ENCODE peak calls at places on chromosome 19, in six cellular contexts. L is breast epithelium, I is cardiac muscle cell, M is thoracic aorta, B is GM23338, O is cardiac fibroblast. N is an unnamed sample.

GRCh38 chr19:7917292-7918061 is 2.7 kb upstream of the SNAPC2 start:
- DNase-seq in L (no peak), I (peak), M (no peak), B (peak), O (peak), N (no peak)

GRCh38 chr19:35882074-35882832 is 13.9 kb downstream of the APLP1 start:
- DNase-seq in L (no peak), I (peak), M (no peak), B (peak), O (peak), N (no peak)

GRCh38 chr19:57103573-57104277 is 16.1 kb upstream of the USP29 start:
- DNase-seq in L (peak), I (peak), M (peak), B (peak), O (peak), N (peak)

GRCh38 chr19:46211201-46211881 is 18.2 kb upstream of the IGFL1 start:
- DNase-seq in L (peak), I (peak), M (no peak), B (peak), O (no peak), N (no peak)

GRCh38 chr19:44303976-44304568 is 753 bp downstream of the ZNF235 start:
- DNase-seq in L (no peak), I (no peak), M (no peak), B (peak), O (no peak), N (no peak)

GRCh38 chr19:6501740-6502648 is at the start of gene TUBB4A:
- DNase-seq in L (no peak), I (no peak), M (no peak), B (peak), O (no peak), N (no peak)

GRCh38 chr19:32318884-32319520 is 26.4 kb upstream of the ZNF507 start:
- DNase-seq in L (no peak), I (no peak), M (no peak), B (peak), O (peak), N (no peak)

GRCh38 chr19:52735734-52736133 is 890 bp upstream of the ZNF611 start:
- DNase-seq in L (peak), I (peak), M (no peak), B (peak), O (peak), N (peak)

GRCh38 chr19:20444202-20444885 is 121.2 kb downstream of the ZNF737 start:
- DNase-seq in L (no peak), I (no peak), M (no peak), B (no peak), O (no peak), N (no peak)

GRCh38 chr19:46474211-46474610 is 2.8 kb upstream of the PNMA8A start:
- DNase-seq in L (no peak), I (no peak), M (no peak), B (no peak), O (no peak), N (no peak)

GRCh38 chr19:11405846-11406643 is 13.1 kb downstream of the RGL3 start:
- DNase-seq in L (no peak), I (peak), M (no peak), B (peak), O (no peak), N (no peak)

GRCh38 chr19:45558399-45558878 is 26.2 kb downstream of the OPA3 start:
- DNase-seq in L (no peak), I (peak), M (no peak), B (peak), O (peak), N (no peak)

GRCh38 chr19:2302319-2303208 is 5.4 kb downstream of the LINGO3 start:
- DNase-seq in L (no peak), I (peak), M (no peak), B (peak), O (peak), N (no peak)

GRCh38 chr19:48770223-48770622 is 14.9 kb downstream of the FGF21 start:
- DNase-seq in L (no peak), I (peak), M (no peak), B (no peak), O (peak), N (no peak)

GRCh38 chr19:13099073-13099999 is 3.3 kb downstream of the LYL1 start:
- DNase-seq in L (no peak), I (peak), M (no peak), B (peak), O (peak), N (peak)

GRCh38 chr19:30338878-30339623 is 33.1 kb upstream of the ZNF536 start:
- DNase-seq in L (no peak), I (no peak), M (no peak), B (no peak), O (no peak), N (no peak)

GRCh38 chr19:3358919-3359849 is 7.2 kb upstream of the NFIC start:
- DNase-seq in L (no peak), I (peak), M (no peak), B (peak), O (no peak), N (no peak)

GRCh38 chr19:55640043-55640576 is 692 bp upstream of the ZNF580 start:
- DNase-seq in L (no peak), I (peak), M (no peak), B (peak), O (peak), N (no peak)

GRCh38 chr19:6890421-6890913 is 3.1 kb downstream of the ADGRE1 start:
- DNase-seq in L (no peak), I (no peak), M (no peak), B (no peak), O (no peak), N (no peak)

GRCh38 chr19:43739419-43739818 is 15.3 kb downstream of the SMG9 start:
- DNase-seq in L (no peak), I (no peak), M (no peak), B (no peak), O (no peak), N (no peak)

GRCh38 chr19:29292146-29292545 is 79.2 kb upstream of the UQCRFS1 start:
- DNase-seq in L (no peak), I (no peak), M (no peak), B (peak), O (no peak), N (no peak)

GRCh38 chr19:1259873-1260748 is 9.0 kb upstream of the CIRBP start:
- DNase-seq in L (no peak), I (no peak), M (no peak), B (no peak), O (peak), N (no peak)

GRCh38 chr19:7701654-7702457 is at the start of gene FCER2:
- DNase-seq in L (no peak), I (no peak), M (no peak), B (no peak), O (no peak), N (no peak)

GRCh38 chr19:31109626-31110025 is 239.6 kb downstream of the TSHZ3 start:
- DNase-seq in L (no peak), I (no peak), M (no peak), B (no peak), O (no peak), N (no peak)

GRCh38 chr19:28794301-28794700 is 418.6 kb downstream of the UQCRFS1 start:
- DNase-seq in L (no peak), I (no peak), M (no peak), B (no peak), O (no peak), N (no peak)

GRCh38 chr19:23823952-23824389 is 65.3 kb upstream of the ZNF681 start:
- DNase-seq in L (no peak), I (peak), M (no peak), B (peak), O (peak), N (no peak)

GRCh38 chr19:35268546-35269424 is at the start of gene USF2:
- DNase-seq in L (no peak), I (peak), M (no peak), B (peak), O (peak), N (peak)

GRCh38 chr19:38877781-38878574 is at the start of gene RINL:
- DNase-seq in L (no peak), I (no peak), M (no peak), B (peak), O (no peak), N (no peak)

GRCh38 chr19:43438291-43439162 is 23.8 kb downstream of the TEX101 start:
- DNase-seq in L (no peak), I (peak), M (no peak), B (no peak), O (peak), N (no peak)

GRCh38 chr19:53879145-53880037 is 2.6 kb upstream of the PRKCG start:
- DNase-seq in L (peak), I (peak), M (peak), B (peak), O (peak), N (peak)

DNA sequence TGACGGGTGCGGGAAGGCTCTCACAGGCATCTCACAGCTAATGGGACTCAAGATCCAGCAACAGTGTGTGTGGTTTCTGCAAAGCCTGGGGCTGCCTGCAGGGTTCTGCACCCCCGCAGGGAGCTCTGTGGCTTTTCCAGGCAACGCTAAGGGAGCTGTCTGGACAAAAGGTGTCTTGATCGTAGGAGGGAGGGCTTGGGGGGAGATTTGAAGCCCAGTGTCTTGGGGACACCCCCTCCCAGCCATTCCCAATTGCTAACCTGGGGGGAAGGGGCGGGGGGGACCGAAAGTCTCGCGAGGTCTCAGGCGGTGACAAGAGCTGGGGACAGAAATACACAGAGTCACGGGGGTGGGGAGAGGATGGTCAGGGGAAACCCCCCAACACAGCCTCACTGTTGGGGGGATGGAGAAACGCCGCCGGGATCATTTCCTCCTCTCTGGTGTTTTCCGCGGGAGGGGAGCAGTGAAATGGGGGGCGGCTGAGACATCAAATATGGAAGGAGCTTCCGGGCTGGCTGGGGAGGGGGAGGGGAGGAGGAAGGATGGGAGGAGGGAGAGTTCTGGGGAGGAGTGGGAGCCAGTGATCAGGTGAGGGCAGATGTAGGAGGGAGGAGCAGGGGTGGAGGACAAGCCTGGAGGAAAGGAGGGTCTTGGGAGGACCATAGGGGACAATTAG is 13.3 kb downstream of the KCNC3 start:
- DNase-seq in L (no peak), I (no peak), M (no peak), B (peak), O (no peak), N (no peak)
- TF ChIP-seq CTCF in L (no peak), I (no peak), M (no peak), B (peak), O (no peak), N (no peak)

DNA sequence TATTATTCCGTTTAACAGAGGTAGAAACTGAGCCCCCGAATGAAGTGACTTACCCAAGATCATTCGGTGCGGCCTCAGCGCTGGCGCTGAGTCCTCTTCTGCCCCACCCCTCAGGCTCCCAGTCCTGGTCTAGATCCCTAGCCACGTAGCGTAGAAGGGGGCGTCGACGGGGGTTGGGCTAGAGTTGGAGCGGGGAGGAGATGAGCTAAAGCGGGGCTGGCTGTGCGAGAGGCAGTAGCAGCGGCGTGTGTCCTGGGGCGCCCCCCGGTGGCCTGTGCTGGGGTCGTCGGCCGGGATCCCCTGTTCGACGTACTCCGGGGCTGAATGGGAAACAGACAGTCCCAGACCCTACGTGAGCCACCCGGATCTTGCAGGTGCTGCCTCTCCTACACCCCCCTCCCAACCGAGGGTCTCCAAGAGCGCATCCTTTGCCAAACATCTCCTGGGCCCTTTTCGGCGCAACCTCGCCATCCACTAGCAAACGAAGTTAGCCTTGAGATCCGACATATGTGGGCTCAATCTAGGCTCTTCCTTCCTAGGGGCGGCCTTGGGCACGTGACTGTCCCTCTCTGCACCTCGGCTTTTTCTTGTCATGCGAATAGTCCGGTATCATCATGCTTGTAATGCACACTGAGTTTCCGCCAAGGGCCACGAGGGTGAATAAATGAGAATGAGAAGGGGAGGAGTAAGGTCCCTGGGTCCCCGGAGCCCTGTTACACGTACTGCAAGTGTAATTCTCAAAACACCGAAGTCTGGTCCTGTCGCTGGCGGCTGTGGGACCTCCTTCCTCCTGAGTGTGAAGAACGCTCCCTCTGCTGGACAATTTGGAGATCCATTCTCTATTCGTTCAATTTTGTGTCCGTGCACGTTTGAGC is 47.7 kb downstream of the CYP4F22 start:
- DNase-seq in L (peak), I (peak), M (peak), B (peak), O (peak), N (peak)
- H3K4me3 ChIP-seq in L (no peak), I (no peak), M (peak), B (peak), O (peak), N (peak)

DNA sequence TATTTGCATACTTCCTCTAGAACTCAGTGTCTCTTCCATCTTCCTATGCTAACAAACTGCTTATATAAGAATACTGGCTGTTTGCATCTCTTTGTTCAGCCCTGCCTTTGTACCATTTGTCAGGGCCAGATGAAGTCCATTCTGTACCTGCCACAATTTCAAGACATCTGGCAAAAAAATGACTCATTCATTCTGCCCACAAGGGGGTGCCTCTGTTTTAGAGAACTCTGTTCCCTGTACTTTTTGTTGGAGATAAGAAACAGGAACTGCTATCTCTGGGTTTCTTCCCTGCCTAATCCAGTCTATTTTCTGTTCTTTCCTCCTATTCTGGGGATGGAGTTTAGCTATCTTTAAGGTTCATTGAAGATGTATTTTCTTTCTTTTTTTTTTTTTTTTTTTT is 23.0 kb downstream of the ZNF568 start:
- DNase-seq in L (no peak), I (peak), M (no peak), B (peak), O (peak), N (no peak)
- TF ChIP-seq CTCF in L (no peak), I (peak), M (no peak), B (peak), O (no peak), N (no peak)

GRCh38 chr19:18023596-18024212 is 15.7 kb downstream of the ARRDC2 start:
- DNase-seq in L (peak), I (peak), M (no peak), B (no peak), O (peak), N (peak)
- H3K4me3 ChIP-seq in L (no peak), I (no peak), M (no peak), B (no peak), O (no peak), N (no peak)

DNA sequence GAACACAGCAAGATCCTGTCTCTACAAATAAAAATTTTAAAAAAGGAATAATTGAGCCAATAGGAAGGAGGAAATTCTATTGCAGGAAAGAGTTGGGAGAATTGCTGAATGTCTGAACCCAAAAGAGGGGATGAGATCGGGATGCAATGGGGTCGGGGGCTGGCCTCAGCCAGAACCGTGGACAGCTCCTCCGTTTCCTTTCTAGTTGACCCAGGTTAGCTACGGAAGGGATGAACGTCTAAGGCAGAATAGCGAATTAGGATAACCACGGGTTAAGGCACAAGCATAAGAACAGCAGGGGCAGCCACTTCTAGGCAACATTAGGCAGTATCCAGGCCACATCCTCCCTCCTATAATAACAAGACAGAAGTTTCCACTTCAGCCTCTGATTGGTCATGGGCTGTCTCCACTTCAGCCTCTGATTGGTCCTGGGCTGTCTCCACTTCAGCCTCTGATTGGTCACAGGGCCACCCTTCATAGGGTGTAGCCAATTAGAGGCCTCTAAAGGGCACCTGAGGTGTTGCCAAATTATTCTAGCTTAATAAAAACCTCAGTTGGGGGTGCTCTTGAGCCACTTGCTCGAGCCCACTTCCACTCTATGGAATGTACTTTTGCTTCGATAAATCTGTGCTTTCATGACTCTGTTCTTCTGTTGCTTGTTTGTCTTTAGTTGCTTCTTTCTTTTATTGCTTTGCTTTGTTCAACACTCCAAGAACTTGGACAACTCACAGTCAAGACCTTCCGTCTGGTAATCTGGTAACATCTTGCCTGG is 24.9 kb upstream of the TPM4 start:
- DNase-seq in L (no peak), I (peak), M (no peak), B (no peak), O (peak), N (no peak)
- TF ChIP-seq CTCF in L (no peak), I (peak), M (no peak), B (no peak), O (no peak), N (no peak)